ENCODE peak calls at places on chromosome 1, in four cellular contexts. S is naive thymus-derived CD4-positive, alpha-beta T cell; M is activated CD8-positive, alpha-beta memory T cell treated with anti-CD3 and anti-CD28 coated beads, Interleukin-2, amount 10 ng/mL, durations not matched to agents 7 days and 5 days; I is naive thymus-derived CD8-positive, alpha-beta T cell. C is an unnamed sample.

GRCh38 chr1:210883821-210884220 is 250.1 kb downstream of the KCNH1 start:
- ATAC-seq in S (peak; percentile 40), I (no peak), M (no peak), C (no peak)

GRCh38 chr1:230376296-230376695 is 49.8 kb downstream of the PGBD5 start:
- ATAC-seq in S (no peak), M (no peak), I (no peak), C (no peak)

GRCh38 chr1:10693497-10694273 is 102.8 kb downstream of the CASZ1 start:
- ATAC-seq in I (peak; percentile 34), M (peak; percentile 18), S (peak; percentile 15), C (peak; percentile 14)

GRCh38 chr1:212628813-212629415 is 20.4 kb downstream of the ATF3 start:
- ATAC-seq in M (no peak), S (no peak), I (no peak), C (no peak)

GRCh38 chr1:160032165-160032827 is 506 bp upstream of the PIGM start:
- ATAC-seq in M (no peak), I (no peak), S (no peak), C (no peak)

GRCh38 chr1:21594935-21595897 is 73.9 kb downstream of the RAP1GAP start:
- ATAC-seq in M (peak; percentile 41), I (no peak), S (no peak), C (no peak)

GRCh38 chr1:155171836-155172731 is 1.0 kb downstream of the KRTCAP2 start:
- ATAC-seq in I (no peak), M (peak; percentile 32), S (peak; percentile 32), C (peak; percentile 22)

GRCh38 chr1:207463021-207463420 is 8.9 kb downstream of the CR2 start:
- ATAC-seq in I (no peak), M (no peak), S (no peak), C (no peak)

GRCh38 chr1:236465959-236466303 is 57.9 kb upstream of the LGALS8 start:
- ATAC-seq in I (peak; percentile 62), S (peak; percentile 68), M (peak; percentile 39), C (peak; percentile 33)

GRCh38 chr1:185636848-185637247 is 97.3 kb upstream of the HMCN1 start:
- ATAC-seq in M (peak; percentile 96), I (no peak), S (peak; percentile 46), C (peak; percentile 98)

GRCh38 chr1:94846286-94846685 is 26.1 kb downstream of the SLC44A3 start:
- ATAC-seq in M (no peak), S (no peak), I (no peak), C (no peak)